ENCODE peak calls at places on chromosomes 3 and 15, in seven cellular contexts. One of them, this sample, is unnamed.
A peak's percentile ranks its signal among the peaks of the same experiment; 100 is the strongest.

GRCh38 chr3:125480656-125481374 is 39.2 kb downstream of the SNX4 start:
- DNase-seq in naive B cell: no peak
- DNase-seq in activated T-cell treated with anti-CD3 and anti-CD28 coated beads for 48 hours: no peak
- DNase-seq in mesendoderm: no peak
- DNase-seq in iPS-NIHi11: no peak
- DNase-seq in Peyer's patch: no peak
- DNase-seq in AG08395: peak; percentile 33
- DNase-seq in this sample: no peak

GRCh38 chr15:31292391-31293020 is 34.1 kb upstream of the KLF13 start:
- DNase-seq in naive B cell: no peak
- DNase-seq in activated T-cell treated with anti-CD3 and anti-CD28 coated beads for 48 hours: no peak
- DNase-seq in mesendoderm: no peak
- DNase-seq in iPS-NIHi11: peak; percentile 3
- DNase-seq in Peyer's patch: no peak
- DNase-seq in AG08395: no peak
- DNase-seq in this sample: no peak

GRCh38 chr3:163785693-163786092 is 1292.6 kb downstream of the SI start:
- DNase-seq in naive B cell: no peak
- DNase-seq in activated T-cell treated with anti-CD3 and anti-CD28 coated beads for 48 hours: no peak
- DNase-seq in mesendoderm: peak; percentile 73
- DNase-seq in iPS-NIHi11: peak; percentile 43
- DNase-seq in Peyer's patch: no peak
- DNase-seq in AG08395: no peak
- DNase-seq in this sample: peak; percentile 22

GRCh38 chr3:174973465-174973864 is 114.3 kb downstream of the NAALADL2 start:
- DNase-seq in naive B cell: no peak
- DNase-seq in activated T-cell treated with anti-CD3 and anti-CD28 coated beads for 48 hours: no peak
- DNase-seq in mesendoderm: no peak
- DNase-seq in iPS-NIHi11: no peak
- DNase-seq in Peyer's patch: no peak
- DNase-seq in AG08395: no peak
- DNase-seq in this sample: no peak

GRCh38 chr3:46646700-46647099 is 34.4 kb downstream of the FAM240A start:
- DNase-seq in naive B cell: no peak
- DNase-seq in activated T-cell treated with anti-CD3 and anti-CD28 coated beads for 48 hours: no peak
- DNase-seq in mesendoderm: no peak
- DNase-seq in iPS-NIHi11: no peak
- DNase-seq in Peyer's patch: no peak
- DNase-seq in AG08395: peak; percentile 86
- DNase-seq in this sample: no peak

GRCh38 chr3:127711021-127711420 is 38.3 kb downstream of the ABTB1 start:
- DNase-seq in naive B cell: no peak
- DNase-seq in activated T-cell treated with anti-CD3 and anti-CD28 coated beads for 48 hours: no peak
- DNase-seq in mesendoderm: no peak
- DNase-seq in iPS-NIHi11: no peak
- DNase-seq in Peyer's patch: no peak
- DNase-seq in AG08395: no peak
- DNase-seq in this sample: no peak

GRCh38 chr3:121481116-121481895 is 64.5 kb downstream of the POLQ start:
- DNase-seq in naive B cell: no peak
- DNase-seq in activated T-cell treated with anti-CD3 and anti-CD28 coated beads for 48 hours: no peak
- DNase-seq in mesendoderm: no peak
- DNase-seq in iPS-NIHi11: no peak
- DNase-seq in Peyer's patch: no peak
- DNase-seq in AG08395: peak; percentile 32
- DNase-seq in this sample: no peak

GRCh38 chr15:71800190-71800589 is 10.2 kb upstream of the NR2E3 start:
- DNase-seq in naive B cell: no peak
- DNase-seq in activated T-cell treated with anti-CD3 and anti-CD28 coated beads for 48 hours: no peak
- DNase-seq in mesendoderm: no peak
- DNase-seq in iPS-NIHi11: no peak
- DNase-seq in Peyer's patch: no peak
- DNase-seq in AG08395: no peak
- DNase-seq in this sample: no peak

GRCh38 chr15:32870240-32871033 is 152.6 kb downstream of the GREM1 start:
- DNase-seq in naive B cell: no peak
- DNase-seq in activated T-cell treated with anti-CD3 and anti-CD28 coated beads for 48 hours: no peak
- DNase-seq in mesendoderm: no peak
- DNase-seq in iPS-NIHi11: no peak
- DNase-seq in Peyer's patch: peak; percentile 60
- DNase-seq in AG08395: peak; percentile 76
- DNase-seq in this sample: peak; percentile 94

GRCh38 chr3:39434574-39434973 is 28.1 kb downstream of the RPSA start:
- DNase-seq in naive B cell: no peak
- DNase-seq in activated T-cell treated with anti-CD3 and anti-CD28 coated beads for 48 hours: no peak
- DNase-seq in mesendoderm: no peak
- DNase-seq in iPS-NIHi11: no peak
- DNase-seq in Peyer's patch: no peak
- DNase-seq in AG08395: peak; percentile 41
- DNase-seq in this sample: no peak

GRCh38 chr3:38457111-38458003 is 3.7 kb downstream of the ACVR2B start:
- DNase-seq in naive B cell: no peak
- DNase-seq in activated T-cell treated with anti-CD3 and anti-CD28 coated beads for 48 hours: no peak
- DNase-seq in mesendoderm: peak; percentile 45
- DNase-seq in iPS-NIHi11: peak; percentile 17
- DNase-seq in Peyer's patch: no peak
- DNase-seq in AG08395: peak; percentile 19
- DNase-seq in this sample: no peak

GRCh38 chr3:40173291-40173710 is 136.2 kb upstream of the EIF1B start:
- DNase-seq in naive B cell: no peak
- DNase-seq in activated T-cell treated with anti-CD3 and anti-CD28 coated beads for 48 hours: no peak
- DNase-seq in mesendoderm: no peak
- DNase-seq in iPS-NIHi11: no peak
- DNase-seq in Peyer's patch: no peak
- DNase-seq in AG08395: no peak
- DNase-seq in this sample: no peak

GRCh38 chr3:68832680-68833079 is 99.7 kb downstream of the TAFA4 start:
- DNase-seq in naive B cell: no peak
- DNase-seq in activated T-cell treated with anti-CD3 and anti-CD28 coated beads for 48 hours: no peak
- DNase-seq in mesendoderm: no peak
- DNase-seq in iPS-NIHi11: no peak
- DNase-seq in Peyer's patch: no peak
- DNase-seq in AG08395: no peak
- DNase-seq in this sample: no peak

GRCh38 chr3:43180027-43180426 is 74.1 kb upstream of the POMGNT2 start:
- DNase-seq in naive B cell: peak; percentile 12
- DNase-seq in activated T-cell treated with anti-CD3 and anti-CD28 coated beads for 48 hours: no peak
- DNase-seq in mesendoderm: no peak
- DNase-seq in iPS-NIHi11: no peak
- DNase-seq in Peyer's patch: peak; percentile 51
- DNase-seq in AG08395: peak; percentile 24
- DNase-seq in this sample: no peak

GRCh38 chr3:126955004-126955790 is 27.7 kb upstream of the PLXNA1 start:
- DNase-seq in naive B cell: peak; percentile 81
- DNase-seq in activated T-cell treated with anti-CD3 and anti-CD28 coated beads for 48 hours: no peak
- DNase-seq in mesendoderm: no peak
- DNase-seq in iPS-NIHi11: no peak
- DNase-seq in Peyer's patch: peak; percentile 60
- DNase-seq in AG08395: no peak
- DNase-seq in this sample: no peak

GRCh38 chr15:88878720-88879184 is 16.6 kb downstream of the HAPLN3 start:
- DNase-seq in naive B cell: no peak
- DNase-seq in activated T-cell treated with anti-CD3 and anti-CD28 coated beads for 48 hours: peak; percentile 25
- DNase-seq in mesendoderm: peak; percentile 76
- DNase-seq in iPS-NIHi11: peak; percentile 88
- DNase-seq in Peyer's patch: no peak
- DNase-seq in AG08395: peak; percentile 74
- DNase-seq in this sample: no peak

GRCh38 chr15:98927057-98927456 is 80.5 kb downstream of the PGPEP1L start:
- DNase-seq in naive B cell: no peak
- DNase-seq in activated T-cell treated with anti-CD3 and anti-CD28 coated beads for 48 hours: no peak
- DNase-seq in mesendoderm: no peak
- DNase-seq in iPS-NIHi11: no peak
- DNase-seq in Peyer's patch: no peak
- DNase-seq in AG08395: no peak
- DNase-seq in this sample: no peak

GRCh38 chr15:56608140-56608778 is 125.0 kb downstream of the ZNF280D start:
- DNase-seq in naive B cell: peak; percentile 39
- DNase-seq in activated T-cell treated with anti-CD3 and anti-CD28 coated beads for 48 hours: no peak
- DNase-seq in mesendoderm: no peak
- DNase-seq in iPS-NIHi11: no peak
- DNase-seq in Peyer's patch: peak; percentile 22
- DNase-seq in AG08395: no peak
- DNase-seq in this sample: no peak

GRCh38 chr3:140242818-140243276 is 307.9 kb downstream of the CLSTN2 start:
- DNase-seq in naive B cell: no peak
- DNase-seq in activated T-cell treated with anti-CD3 and anti-CD28 coated beads for 48 hours: no peak
- DNase-seq in mesendoderm: no peak
- DNase-seq in iPS-NIHi11: no peak
- DNase-seq in Peyer's patch: no peak
- DNase-seq in AG08395: no peak
- DNase-seq in this sample: no peak

GRCh38 chr3:30343067-30343831 is 263.2 kb upstream of the TGFBR2 start:
- DNase-seq in naive B cell: no peak
- DNase-seq in activated T-cell treated with anti-CD3 and anti-CD28 coated beads for 48 hours: no peak
- DNase-seq in mesendoderm: peak; percentile 13
- DNase-seq in iPS-NIHi11: no peak
- DNase-seq in Peyer's patch: no peak
- DNase-seq in AG08395: no peak
- DNase-seq in this sample: no peak

GRCh38 chr15:66740802-66741201 is 38.8 kb downstream of the SMAD6 start:
- DNase-seq in naive B cell: no peak
- DNase-seq in activated T-cell treated with anti-CD3 and anti-CD28 coated beads for 48 hours: no peak
- DNase-seq in mesendoderm: no peak
- DNase-seq in iPS-NIHi11: no peak
- DNase-seq in Peyer's patch: no peak
- DNase-seq in AG08395: peak; percentile 88
- DNase-seq in this sample: no peak

GRCh38 chr3:66480666-66481065 is 20.2 kb downstream of the LRIG1 start:
- DNase-seq in naive B cell: peak; percentile 23
- DNase-seq in activated T-cell treated with anti-CD3 and anti-CD28 coated beads for 48 hours: no peak
- DNase-seq in mesendoderm: no peak
- DNase-seq in iPS-NIHi11: no peak
- DNase-seq in Peyer's patch: no peak
- DNase-seq in AG08395: peak; percentile 33
- DNase-seq in this sample: no peak

GRCh38 chr15:66865622-66866611 is 163.9 kb downstream of the SMAD6 start:
- DNase-seq in naive B cell: peak; percentile 94
- DNase-seq in activated T-cell treated with anti-CD3 and anti-CD28 coated beads for 48 hours: no peak
- DNase-seq in mesendoderm: peak; percentile 86
- DNase-seq in iPS-NIHi11: no peak
- DNase-seq in Peyer's patch: peak; percentile 82
- DNase-seq in AG08395: no peak
- DNase-seq in this sample: no peak

GRCh38 chr3:31456373-31456772 is 76.4 kb upstream of the STT3B start:
- DNase-seq in naive B cell: no peak
- DNase-seq in activated T-cell treated with anti-CD3 and anti-CD28 coated beads for 48 hours: no peak
- DNase-seq in mesendoderm: no peak
- DNase-seq in iPS-NIHi11: no peak
- DNase-seq in Peyer's patch: no peak
- DNase-seq in AG08395: no peak
- DNase-seq in this sample: no peak

GRCh38 chr3:193563999-193564398 is 9.3 kb upstream of the ATP13A4 start:
- DNase-seq in naive B cell: no peak
- DNase-seq in activated T-cell treated with anti-CD3 and anti-CD28 coated beads for 48 hours: no peak
- DNase-seq in mesendoderm: peak; percentile 69
- DNase-seq in iPS-NIHi11: peak; percentile 60
- DNase-seq in Peyer's patch: no peak
- DNase-seq in AG08395: no peak
- DNase-seq in this sample: peak; percentile 27

GRCh38 chr3:81760924-81761903 is at the start of gene GBE1:
- DNase-seq in naive B cell: peak; percentile 94
- DNase-seq in activated T-cell treated with anti-CD3 and anti-CD28 coated beads for 48 hours: peak; percentile 87
- DNase-seq in mesendoderm: peak; percentile 94
- DNase-seq in iPS-NIHi11: peak; percentile 91
- DNase-seq in Peyer's patch: peak; percentile 90
- DNase-seq in AG08395: peak; percentile 95
- DNase-seq in this sample: peak; percentile 71

GRCh38 chr15:69414702-69415161 is 583 bp downstream of the KIF23 start:
- DNase-seq in naive B cell: peak; percentile 2
- DNase-seq in activated T-cell treated with anti-CD3 and anti-CD28 coated beads for 48 hours: no peak
- DNase-seq in mesendoderm: peak; percentile 81
- DNase-seq in iPS-NIHi11: peak; percentile 72
- DNase-seq in Peyer's patch: no peak
- DNase-seq in AG08395: peak; percentile 87
- DNase-seq in this sample: peak; percentile 4

GRCh38 chr15:79007066-79007465 is 62.2 kb upstream of the CTSH start:
- DNase-seq in naive B cell: no peak
- DNase-seq in activated T-cell treated with anti-CD3 and anti-CD28 coated beads for 48 hours: no peak
- DNase-seq in mesendoderm: peak; percentile 88
- DNase-seq in iPS-NIHi11: peak; percentile 71
- DNase-seq in Peyer's patch: peak; percentile 60
- DNase-seq in AG08395: no peak
- DNase-seq in this sample: peak; percentile 57